ENCODE peak calls at places on chromosomes 5 and 9, in seven cellular contexts. L is AG04450, I is tibial nerve, W is kidney epithelial cell, Q is stomach, V is brain microvascular endothelial cell, A is psoas muscle. S is an unnamed sample.
A peak's percentile ranks its signal among the peaks of the same experiment; 100 is the strongest.

GRCh38 chr9:110115868-110116542 is 92.0 kb downstream of the C9orf152 start:
- DNase-seq in V (peak; percentile 65), L (no peak), A (no peak), I (no peak), Q (no peak), W (no peak), S (no peak)

GRCh38 chr9:133835273-133835901 is 97.2 kb upstream of the SARDH start:
- DNase-seq in V (no peak), L (no peak), Q (no peak), W (no peak), A (no peak), I (no peak), S (no peak)

GRCh38 chr9:127598839-127599549 is 13.1 kb upstream of the STXBP1 start:
- DNase-seq in Q (no peak), I (no peak), A (no peak), V (no peak), L (no peak), W (no peak), S (no peak)

GRCh38 chr9:97615439-97616072 is 17.6 kb downstream of the TSTD2 start:
- DNase-seq in L (peak; percentile 32), W (no peak), Q (peak; percentile 74), A (no peak), I (peak; percentile 51), V (peak; percentile 52), S (no peak)

GRCh38 chr5:140555747-140556312 is 1.4 kb downstream of the SRA1 start:
- DNase-seq in A (no peak), V (no peak), I (no peak), Q (no peak), W (no peak), L (no peak), S (no peak)

GRCh38 chr9:127904518-127904887 is 5.1 kb upstream of the ST6GALNAC6 start:
- DNase-seq in L (no peak), Q (no peak), W (no peak), V (no peak), I (no peak), A (no peak), S (peak; percentile 88)

GRCh38 chr5:149301744-149302380 is 30.2 kb downstream of the AFAP1L1 start:
- DNase-seq in Q (no peak), I (no peak), V (peak; percentile 8), L (peak; percentile 8), A (no peak), W (no peak), S (no peak)

GRCh38 chr9:134065720-134066419 is 2.0 kb downstream of the BRD3 start:
- DNase-seq in Q (peak; percentile 60), A (peak; percentile 63), V (peak; percentile 44), I (no peak), L (no peak), W (no peak), S (peak; percentile 75)

GRCh38 chr5:180684623-180685161 is 35.3 kb upstream of the FLT4 start:
- DNase-seq in L (no peak), Q (no peak), W (no peak), I (no peak), A (no peak), V (no peak), S (no peak)

GRCh38 chr5:154713615-154714125 is 41.5 kb upstream of the LARP1 start:
- DNase-seq in W (no peak), V (no peak), A (no peak), Q (no peak), I (no peak), L (no peak), S (no peak)

GRCh38 chr5:181204561-181205401 is at the start of gene TRIM7:
- DNase-seq in V (no peak), A (no peak), L (no peak), I (no peak), W (no peak), Q (peak; percentile 61), S (peak; percentile 80)

GRCh38 chr9:78958887-78959286 is 612.9 kb upstream of the TLE4 start:
- DNase-seq in Q (no peak), W (no peak), V (no peak), A (no peak), L (no peak), I (no peak), S (no peak)

GRCh38 chr5:56476487-56476856 is 243.3 kb upstream of the ANKRD55 start:
- DNase-seq in W (no peak), L (no peak), A (no peak), V (no peak), Q (no peak), I (no peak), S (no peak)

GRCh38 chr9:87115790-87116189 is 168.5 kb upstream of the GAS1 start:
- DNase-seq in I (no peak), Q (no peak), V (no peak), L (no peak), A (no peak), W (no peak), S (no peak)

GRCh38 chr9:136688274-136689107 is 1.2 kb upstream of the AGPAT2 start:
- DNase-seq in A (peak; percentile 52), L (no peak), I (no peak), V (no peak), Q (no peak), W (no peak), S (peak; percentile 67)

GRCh38 chr5:9337908-9338307 is 208.0 kb downstream of the SEMA5A start:
- DNase-seq in A (no peak), V (peak; percentile 64), L (peak; percentile 51), W (no peak), I (no peak), Q (no peak), S (no peak)

GRCh38 chr9:100074093-100074492 is 24.7 kb downstream of the ERP44 start:
- DNase-seq in V (no peak), I (no peak), Q (no peak), L (no peak), W (no peak), A (no peak), S (no peak)

DNA sequence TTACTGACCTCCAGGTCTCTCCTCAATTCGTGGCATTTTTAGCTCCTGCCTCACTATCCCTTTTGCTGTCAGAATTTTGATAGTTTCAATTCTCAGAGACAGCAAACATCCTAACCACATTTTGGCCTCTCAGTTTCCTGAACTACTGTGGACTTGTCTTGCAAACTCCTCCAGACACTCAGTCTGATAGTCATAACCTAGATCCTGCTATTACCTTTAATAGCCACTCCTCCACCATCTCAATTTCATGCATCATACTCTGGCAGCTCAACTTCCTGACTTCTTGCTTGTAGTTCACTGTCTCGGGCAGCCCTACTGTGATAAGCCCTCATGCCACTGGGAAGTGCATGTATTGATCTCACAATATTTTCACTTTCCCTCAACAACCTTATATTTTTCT is 481.8 kb upstream of the CDH18 start:
- DNase-seq in V (no peak), W (no peak), A (no peak), L (no peak), I (no peak), Q (no peak), S (no peak)
- TF ChIP-seq CTCF in V (no peak), W (no peak), A (no peak), L (no peak), I (no peak), Q (no peak), S (no peak)

GRCh38 chr9:112384690-112385089 is 4.8 kb downstream of the HSDL2 start:
- DNase-seq in A (no peak), W (no peak), Q (no peak), L (no peak), V (no peak), I (no peak), S (no peak)
- H3K4me3 ChIP-seq in A (no peak overlapping the region), W (no peak overlapping the region), Q (no peak overlapping the region), L (no peak overlapping the region), V (no peak overlapping the region), I (no peak overlapping the region), S (no peak overlapping the region)

GRCh38 chr5:176624916-176625315 is 5.4 kb downstream of the SNCB start:
- DNase-seq in V (no peak), W (no peak), Q (no peak), I (no peak), A (no peak), L (no peak), S (no peak)

GRCh38 chr5:176626876-176627236 is 3.5 kb downstream of the SNCB start:
- DNase-seq in A (no peak), Q (no peak), W (no peak), L (no peak), V (no peak), I (no peak), S (no peak)

GRCh38 chr5:176625512-176625911 is 4.8 kb downstream of the SNCB start:
- DNase-seq in W (no peak), V (no peak), L (no peak), I (no peak), Q (no peak), A (no peak), S (no peak)

GRCh38 chr5:176627582-176627981 is 2.8 kb downstream of the SNCB start:
- DNase-seq in Q (no peak), I (no peak), V (no peak), A (no peak), W (no peak), L (no peak), S (no peak)

GRCh38 chr5:176625966-176626875 is 4.1 kb downstream of the SNCB start:
- DNase-seq in I (no peak), A (no peak), V (no peak), Q (peak; percentile 41), W (no peak), L (no peak), S (no peak)
- H3K27me3 ChIP-seq in I (peaks cover 96% of the 10 kb centered on the region), A (peaks cover 9% of the 10 kb centered on the region), V (peaks cover 22% of the 10 kb centered on the region), Q (peaks cover 99% of the 10 kb centered on the region), W (peaks cover 48% of the 10 kb centered on the region), L (peaks cover 58% of the 10 kb centered on the region), S (peaks cover 75% of the 10 kb centered on the region)

GRCh38 chr5:118590806-118591205 is 397.5 kb downstream of the DTWD2 start:
- DNase-seq in L (no peak), Q (no peak), W (no peak), A (no peak), V (no peak), I (no peak), S (no peak)

GRCh38 chr5:118597448-118597847 is 390.9 kb downstream of the DTWD2 start:
- DNase-seq in Q (no peak), W (no peak), I (no peak), V (no peak), A (no peak), L (no peak), S (no peak)

GRCh38 chr5:118592234-118592633 is 396.1 kb downstream of the DTWD2 start:
- DNase-seq in I (no peak), V (no peak), A (no peak), W (no peak), Q (no peak), L (no peak), S (no peak)

GRCh38 chr5:118596255-118596654 is 392.1 kb downstream of the DTWD2 start:
- DNase-seq in V (no peak), L (no peak), I (no peak), Q (no peak), W (no peak), A (no peak), S (no peak)

DNA sequence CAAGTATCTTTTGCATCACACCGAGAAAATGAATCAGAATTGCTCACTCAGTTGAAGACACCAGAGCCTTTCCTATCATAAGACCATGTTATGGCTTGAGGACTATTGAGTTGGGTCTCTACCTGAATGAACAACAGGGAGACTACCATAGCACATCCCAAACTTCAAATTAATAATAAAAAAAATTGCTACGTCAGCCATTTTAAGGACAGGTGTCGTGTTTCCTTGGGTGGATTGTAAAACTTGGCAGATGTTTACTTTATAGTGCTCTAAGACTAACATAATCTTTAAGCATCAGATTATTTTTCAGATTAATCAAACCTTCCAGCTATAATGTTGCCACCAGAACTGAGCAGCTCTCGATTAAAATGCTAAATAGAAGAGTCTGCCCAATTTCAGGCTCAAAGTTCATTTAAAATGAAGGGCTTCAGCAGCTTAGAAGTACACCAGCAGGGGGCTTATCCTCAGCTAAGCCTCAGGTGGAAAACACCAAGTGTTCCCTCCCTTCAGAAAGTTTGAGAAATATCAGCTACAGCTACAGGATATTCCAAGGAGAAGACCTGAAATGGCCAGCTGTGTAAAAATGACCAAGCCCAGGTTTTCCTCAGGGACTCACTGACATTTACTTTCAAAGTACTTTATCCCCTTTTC is 395.5 kb downstream of the DTWD2 start:
- DNase-seq in Q (no peak), L (no peak), I (no peak), W (no peak), A (no peak), V (no peak), S (no peak)
- TF ChIP-seq CTCF in Q (no peak), L (peak; percentile 26), I (no peak), W (peak; percentile 30), A (no peak), V (peak; percentile 59), S (no peak)